ENCODE peak calls at places on chromosome 1, in seven cellular contexts. One of them, this sample, is unnamed.

GRCh38 chr1:152110860-152111514 is 4.3 kb downstream of the TCHH start:
- DNase-seq in astrocyte of the cerebellum: no peak
- DNase-seq in CD8-positive, alpha-beta memory T cell: no peak
- DNase-seq in NCI-H774: peak; percentile 38
- DNase-seq in NCI-H187: no peak
- DNase-seq in G401: peak; percentile 2
- DNase-seq in activated CD4-positive, alpha-beta T cell treated with anti-CD3 and anti-CD28 coated beads, Interleukin-2, amount 50 U/mL, for 48 hours: peak; percentile 48
- DNase-seq in this sample: no peak

GRCh38 chr1:85818371-85818770 is 110.1 kb upstream of the ZNHIT6 start:
- DNase-seq in NCI-H187: no peak
- DNase-seq in CD8-positive, alpha-beta memory T cell: no peak
- DNase-seq in G401: no peak
- DNase-seq in NCI-H774: no peak
- DNase-seq in astrocyte of the cerebellum: no peak
- DNase-seq in activated CD4-positive, alpha-beta T cell treated with anti-CD3 and anti-CD28 coated beads, Interleukin-2, amount 50 U/mL, for 48 hours: no peak
- DNase-seq in this sample: no peak

GRCh38 chr1:5727191-5727590 is 265.0 kb downstream of the NPHP4 start:
- DNase-seq in NCI-H187: no peak
- DNase-seq in activated CD4-positive, alpha-beta T cell treated with anti-CD3 and anti-CD28 coated beads, Interleukin-2, amount 50 U/mL, for 48 hours: no peak
- DNase-seq in G401: no peak
- DNase-seq in NCI-H774: no peak
- DNase-seq in CD8-positive, alpha-beta memory T cell: no peak
- DNase-seq in astrocyte of the cerebellum: no peak
- DNase-seq in this sample: no peak

GRCh38 chr1:7991504-7992440 is 30.3 kb downstream of the PARK7 start:
- DNase-seq in G401: no peak
- DNase-seq in CD8-positive, alpha-beta memory T cell: no peak
- DNase-seq in NCI-H187: no peak
- DNase-seq in NCI-H774: no peak
- DNase-seq in activated CD4-positive, alpha-beta T cell treated with anti-CD3 and anti-CD28 coated beads, Interleukin-2, amount 50 U/mL, for 48 hours: no peak
- DNase-seq in astrocyte of the cerebellum: no peak
- DNase-seq in this sample: no peak

GRCh38 chr1:233625510-233625981 is 11.6 kb downstream of the KCNK1 start:
- DNase-seq in NCI-H187: no peak
- DNase-seq in astrocyte of the cerebellum: no peak
- DNase-seq in NCI-H774: no peak
- DNase-seq in activated CD4-positive, alpha-beta T cell treated with anti-CD3 and anti-CD28 coated beads, Interleukin-2, amount 50 U/mL, for 48 hours: no peak
- DNase-seq in G401: peak; percentile 51
- DNase-seq in CD8-positive, alpha-beta memory T cell: no peak
- DNase-seq in this sample: no peak

GRCh38 chr1:100277866-100278265 is 11.8 kb downstream of the RTCA start:
- DNase-seq in activated CD4-positive, alpha-beta T cell treated with anti-CD3 and anti-CD28 coated beads, Interleukin-2, amount 50 U/mL, for 48 hours: no peak
- DNase-seq in CD8-positive, alpha-beta memory T cell: peak; percentile 16
- DNase-seq in astrocyte of the cerebellum: no peak
- DNase-seq in G401: no peak
- DNase-seq in NCI-H187: no peak
- DNase-seq in NCI-H774: no peak
- DNase-seq in this sample: no peak

GRCh38 chr1:93814059-93814794 is 64.8 kb downstream of the DNTTIP2 start:
- DNase-seq in activated CD4-positive, alpha-beta T cell treated with anti-CD3 and anti-CD28 coated beads, Interleukin-2, amount 50 U/mL, for 48 hours: peak; percentile 61
- DNase-seq in NCI-H187: peak; percentile 49
- DNase-seq in CD8-positive, alpha-beta memory T cell: peak; percentile 26
- DNase-seq in G401: peak; percentile 79
- DNase-seq in NCI-H774: peak; percentile 33
- DNase-seq in astrocyte of the cerebellum: peak; percentile 69
- DNase-seq in this sample: peak; percentile 67

GRCh38 chr1:64098436-64098835 is 105.0 kb upstream of the UBE2U start:
- DNase-seq in NCI-H774: no peak
- DNase-seq in G401: no peak
- DNase-seq in NCI-H187: no peak
- DNase-seq in astrocyte of the cerebellum: no peak
- DNase-seq in CD8-positive, alpha-beta memory T cell: no peak
- DNase-seq in activated CD4-positive, alpha-beta T cell treated with anti-CD3 and anti-CD28 coated beads, Interleukin-2, amount 50 U/mL, for 48 hours: no peak
- DNase-seq in this sample: no peak

GRCh38 chr1:7334475-7335035 is 436.5 kb upstream of the VAMP3 start:
- DNase-seq in NCI-H774: no peak
- DNase-seq in activated CD4-positive, alpha-beta T cell treated with anti-CD3 and anti-CD28 coated beads, Interleukin-2, amount 50 U/mL, for 48 hours: no peak
- DNase-seq in NCI-H187: peak; percentile 75
- DNase-seq in astrocyte of the cerebellum: peak; percentile 11
- DNase-seq in G401: no peak
- DNase-seq in CD8-positive, alpha-beta memory T cell: no peak
- DNase-seq in this sample: no peak

GRCh38 chr1:29532741-29533140 is 296.4 kb downstream of the PTPRU start:
- DNase-seq in astrocyte of the cerebellum: no peak
- DNase-seq in G401: no peak
- DNase-seq in NCI-H774: no peak
- DNase-seq in CD8-positive, alpha-beta memory T cell: no peak
- DNase-seq in NCI-H187: no peak
- DNase-seq in activated CD4-positive, alpha-beta T cell treated with anti-CD3 and anti-CD28 coated beads, Interleukin-2, amount 50 U/mL, for 48 hours: no peak
- DNase-seq in this sample: peak; percentile 26

GRCh38 chr1:150512846-150513245 is 2.7 kb upstream of the FALEC start:
- DNase-seq in G401: no peak
- DNase-seq in astrocyte of the cerebellum: no peak
- DNase-seq in activated CD4-positive, alpha-beta T cell treated with anti-CD3 and anti-CD28 coated beads, Interleukin-2, amount 50 U/mL, for 48 hours: no peak
- DNase-seq in NCI-H187: no peak
- DNase-seq in NCI-H774: no peak
- DNase-seq in CD8-positive, alpha-beta memory T cell: no peak
- DNase-seq in this sample: no peak

GRCh38 chr1:57307382-57307781 is 116.5 kb downstream of the DAB1 start:
- DNase-seq in activated CD4-positive, alpha-beta T cell treated with anti-CD3 and anti-CD28 coated beads, Interleukin-2, amount 50 U/mL, for 48 hours: peak; percentile 45
- DNase-seq in astrocyte of the cerebellum: no peak
- DNase-seq in NCI-H774: no peak
- DNase-seq in G401: no peak
- DNase-seq in CD8-positive, alpha-beta memory T cell: peak; percentile 84
- DNase-seq in NCI-H187: no peak
- DNase-seq in this sample: no peak

GRCh38 chr1:113783254-113784103 is 24.2 kb upstream of the PHTF1 start:
- DNase-seq in NCI-H774: no peak
- DNase-seq in CD8-positive, alpha-beta memory T cell: peak; percentile 69
- DNase-seq in activated CD4-positive, alpha-beta T cell treated with anti-CD3 and anti-CD28 coated beads, Interleukin-2, amount 50 U/mL, for 48 hours: peak; percentile 20
- DNase-seq in NCI-H187: no peak
- DNase-seq in G401: peak; percentile 58
- DNase-seq in astrocyte of the cerebellum: no peak
- DNase-seq in this sample: no peak

GRCh38 chr1:166840309-166841302 is 1.3 kb downstream of the POGK start:
- DNase-seq in NCI-H774: no peak
- DNase-seq in NCI-H187: no peak
- DNase-seq in activated CD4-positive, alpha-beta T cell treated with anti-CD3 and anti-CD28 coated beads, Interleukin-2, amount 50 U/mL, for 48 hours: no peak
- DNase-seq in astrocyte of the cerebellum: no peak
- DNase-seq in G401: peak; percentile 53
- DNase-seq in CD8-positive, alpha-beta memory T cell: no peak
- DNase-seq in this sample: no peak

GRCh38 chr1:239757711-239758110 is 334.0 kb upstream of the FMN2 start:
- DNase-seq in astrocyte of the cerebellum: no peak
- DNase-seq in CD8-positive, alpha-beta memory T cell: no peak
- DNase-seq in G401: no peak
- DNase-seq in activated CD4-positive, alpha-beta T cell treated with anti-CD3 and anti-CD28 coated beads, Interleukin-2, amount 50 U/mL, for 48 hours: no peak
- DNase-seq in NCI-H187: no peak
- DNase-seq in NCI-H774: no peak
- DNase-seq in this sample: no peak

GRCh38 chr1:185046639-185047038 is 1.3 kb downstream of the RNF2 start:
- DNase-seq in NCI-H187: no peak
- DNase-seq in activated CD4-positive, alpha-beta T cell treated with anti-CD3 and anti-CD28 coated beads, Interleukin-2, amount 50 U/mL, for 48 hours: no peak
- DNase-seq in NCI-H774: no peak
- DNase-seq in G401: no peak
- DNase-seq in CD8-positive, alpha-beta memory T cell: no peak
- DNase-seq in astrocyte of the cerebellum: no peak
- DNase-seq in this sample: no peak

GRCh38 chr1:170694172-170694926 is 30.4 kb downstream of the PRRX1 start:
- DNase-seq in CD8-positive, alpha-beta memory T cell: no peak
- DNase-seq in activated CD4-positive, alpha-beta T cell treated with anti-CD3 and anti-CD28 coated beads, Interleukin-2, amount 50 U/mL, for 48 hours: no peak
- DNase-seq in G401: no peak
- DNase-seq in astrocyte of the cerebellum: no peak
- DNase-seq in NCI-H187: no peak
- DNase-seq in NCI-H774: no peak
- DNase-seq in this sample: no peak

GRCh38 chr1:67735806-67736627 is 51.0 kb downstream of the GADD45A start:
- DNase-seq in G401: no peak
- DNase-seq in activated CD4-positive, alpha-beta T cell treated with anti-CD3 and anti-CD28 coated beads, Interleukin-2, amount 50 U/mL, for 48 hours: peak; percentile 51
- DNase-seq in NCI-H774: peak; percentile 40
- DNase-seq in NCI-H187: no peak
- DNase-seq in astrocyte of the cerebellum: peak; percentile 88
- DNase-seq in CD8-positive, alpha-beta memory T cell: peak; percentile 10
- DNase-seq in this sample: no peak

GRCh38 chr1:6358757-6359567 is 34.6 kb downstream of the ACOT7 start:
- DNase-seq in CD8-positive, alpha-beta memory T cell: peak; percentile 60
- DNase-seq in activated CD4-positive, alpha-beta T cell treated with anti-CD3 and anti-CD28 coated beads, Interleukin-2, amount 50 U/mL, for 48 hours: peak; percentile 58
- DNase-seq in NCI-H774: no peak
- DNase-seq in G401: no peak
- DNase-seq in NCI-H187: no peak
- DNase-seq in astrocyte of the cerebellum: peak; percentile 38
- DNase-seq in this sample: no peak

GRCh38 chr1:160438320-160438918 is 38.1 kb downstream of the VANGL2 start:
- DNase-seq in NCI-H187: no peak
- DNase-seq in activated CD4-positive, alpha-beta T cell treated with anti-CD3 and anti-CD28 coated beads, Interleukin-2, amount 50 U/mL, for 48 hours: no peak
- DNase-seq in NCI-H774: no peak
- DNase-seq in CD8-positive, alpha-beta memory T cell: no peak
- DNase-seq in G401: no peak
- DNase-seq in astrocyte of the cerebellum: no peak
- DNase-seq in this sample: no peak

GRCh38 chr1:103108525-103109150 is 316 bp upstream of the COL11A1 start:
- DNase-seq in CD8-positive, alpha-beta memory T cell: no peak
- DNase-seq in NCI-H774: peak; percentile 14
- DNase-seq in activated CD4-positive, alpha-beta T cell treated with anti-CD3 and anti-CD28 coated beads, Interleukin-2, amount 50 U/mL, for 48 hours: no peak
- DNase-seq in astrocyte of the cerebellum: peak; percentile 35
- DNase-seq in NCI-H187: no peak
- DNase-seq in G401: peak; percentile 58
- DNase-seq in this sample: no peak

GRCh38 chr1:55575571-55576279 is 360.6 kb upstream of the USP24 start:
- DNase-seq in activated CD4-positive, alpha-beta T cell treated with anti-CD3 and anti-CD28 coated beads, Interleukin-2, amount 50 U/mL, for 48 hours: no peak
- DNase-seq in NCI-H774: no peak
- DNase-seq in CD8-positive, alpha-beta memory T cell: no peak
- DNase-seq in NCI-H187: no peak
- DNase-seq in astrocyte of the cerebellum: no peak
- DNase-seq in G401: peak; percentile 52
- DNase-seq in this sample: no peak

GRCh38 chr1:166603296-166603695 is 236.0 kb upstream of the POGK start:
- DNase-seq in NCI-H774: no peak
- DNase-seq in CD8-positive, alpha-beta memory T cell: no peak
- DNase-seq in astrocyte of the cerebellum: no peak
- DNase-seq in NCI-H187: no peak
- DNase-seq in activated CD4-positive, alpha-beta T cell treated with anti-CD3 and anti-CD28 coated beads, Interleukin-2, amount 50 U/mL, for 48 hours: no peak
- DNase-seq in G401: no peak
- DNase-seq in this sample: no peak

GRCh38 chr1:87869563-87869962 is 540.9 kb downstream of the LMO4 start:
- DNase-seq in NCI-H774: no peak
- DNase-seq in astrocyte of the cerebellum: no peak
- DNase-seq in CD8-positive, alpha-beta memory T cell: no peak
- DNase-seq in NCI-H187: no peak
- DNase-seq in G401: no peak
- DNase-seq in activated CD4-positive, alpha-beta T cell treated with anti-CD3 and anti-CD28 coated beads, Interleukin-2, amount 50 U/mL, for 48 hours: no peak
- DNase-seq in this sample: no peak

GRCh38 chr1:30312226-30312625 is 411.2 kb downstream of the MATN1 start:
- DNase-seq in activated CD4-positive, alpha-beta T cell treated with anti-CD3 and anti-CD28 coated beads, Interleukin-2, amount 50 U/mL, for 48 hours: no peak
- DNase-seq in G401: no peak
- DNase-seq in NCI-H774: no peak
- DNase-seq in CD8-positive, alpha-beta memory T cell: no peak
- DNase-seq in astrocyte of the cerebellum: no peak
- DNase-seq in NCI-H187: no peak
- DNase-seq in this sample: no peak

GRCh38 chr1:35264861-35265260 is 3.6 kb upstream of the ZMYM4 start:
- DNase-seq in astrocyte of the cerebellum: peak; percentile 72
- DNase-seq in CD8-positive, alpha-beta memory T cell: no peak
- DNase-seq in G401: no peak
- DNase-seq in NCI-H187: no peak
- DNase-seq in activated CD4-positive, alpha-beta T cell treated with anti-CD3 and anti-CD28 coated beads, Interleukin-2, amount 50 U/mL, for 48 hours: no peak
- DNase-seq in NCI-H774: no peak
- DNase-seq in this sample: no peak

GRCh38 chr1:12610305-12610935 is 7.6 kb downstream of the DHRS3 start:
- DNase-seq in astrocyte of the cerebellum: no peak
- DNase-seq in CD8-positive, alpha-beta memory T cell: no peak
- DNase-seq in NCI-H774: no peak
- DNase-seq in activated CD4-positive, alpha-beta T cell treated with anti-CD3 and anti-CD28 coated beads, Interleukin-2, amount 50 U/mL, for 48 hours: no peak
- DNase-seq in NCI-H187: no peak
- DNase-seq in G401: no peak
- DNase-seq in this sample: no peak

GRCh38 chr1:113872219-113872934 is 865 bp upstream of the PTPN22 start:
- DNase-seq in G401: no peak
- DNase-seq in NCI-H187: no peak
- DNase-seq in astrocyte of the cerebellum: no peak
- DNase-seq in NCI-H774: no peak
- DNase-seq in CD8-positive, alpha-beta memory T cell: peak; percentile 15
- DNase-seq in activated CD4-positive, alpha-beta T cell treated with anti-CD3 and anti-CD28 coated beads, Interleukin-2, amount 50 U/mL, for 48 hours: peak; percentile 16
- DNase-seq in this sample: no peak

GRCh38 chr1:208450958-208451357 is 206.8 kb upstream of the PLXNA2 start:
- DNase-seq in activated CD4-positive, alpha-beta T cell treated with anti-CD3 and anti-CD28 coated beads, Interleukin-2, amount 50 U/mL, for 48 hours: no peak
- DNase-seq in G401: no peak
- DNase-seq in astrocyte of the cerebellum: no peak
- DNase-seq in NCI-H774: no peak
- DNase-seq in NCI-H187: no peak
- DNase-seq in CD8-positive, alpha-beta memory T cell: no peak
- DNase-seq in this sample: no peak

GRCh38 chr1:243942196-243943150 is 92.4 kb upstream of the AKT3 start:
- DNase-seq in activated CD4-positive, alpha-beta T cell treated with anti-CD3 and anti-CD28 coated beads, Interleukin-2, amount 50 U/mL, for 48 hours: peak; percentile 14
- DNase-seq in G401: peak; percentile 58
- DNase-seq in CD8-positive, alpha-beta memory T cell: no peak
- DNase-seq in NCI-H187: no peak
- DNase-seq in astrocyte of the cerebellum: no peak
- DNase-seq in NCI-H774: no peak
- DNase-seq in this sample: no peak

GRCh38 chr1:31412732-31413404 is at the start of gene SERINC2:
- DNase-seq in astrocyte of the cerebellum: no peak
- DNase-seq in activated CD4-positive, alpha-beta T cell treated with anti-CD3 and anti-CD28 coated beads, Interleukin-2, amount 50 U/mL, for 48 hours: peak; percentile 15
- DNase-seq in NCI-H774: peak; percentile 90
- DNase-seq in CD8-positive, alpha-beta memory T cell: no peak
- DNase-seq in NCI-H187: peak; percentile 50
- DNase-seq in G401: no peak
- DNase-seq in this sample: peak; percentile 65

GRCh38 chr1:170663441-170664282 is at the start of gene PRRX1:
- DNase-seq in activated CD4-positive, alpha-beta T cell treated with anti-CD3 and anti-CD28 coated beads, Interleukin-2, amount 50 U/mL, for 48 hours: no peak
- DNase-seq in CD8-positive, alpha-beta memory T cell: no peak
- DNase-seq in G401: no peak
- DNase-seq in NCI-H774: no peak
- DNase-seq in NCI-H187: no peak
- DNase-seq in astrocyte of the cerebellum: no peak
- DNase-seq in this sample: no peak